ENCODE peak calls at places on chromosomes 12 and 14, in six cellular contexts. M is transverse colon, Z is GM12864, W is DND-41, S is brain microvascular endothelial cell, K is aorta. F is an unnamed sample.

GRCh38 chr12:126353604-126354003 is 1288.4 kb downstream of the AACS start:
- DNase-seq in M (no peak), Z (no peak), W (no peak), S (no peak), K (no peak), F (no peak)

GRCh38 chr14:102484316-102484715 is 25.3 kb downstream of the ANKRD9 start:
- DNase-seq in M (no peak), Z (no peak), W (no peak), S (no peak), K (peak), F (no peak)

GRCh38 chr12:46385439-46385838 is 12.9 kb upstream of the SLC38A2 start:
- DNase-seq in M (no peak), Z (no peak), W (no peak), S (no peak), K (no peak), F (no peak)

GRCh38 chr12:58871557-58871956 is 48.7 kb downstream of the LRIG3 start:
- DNase-seq in M (no peak), Z (no peak), W (no peak), S (no peak), K (no peak), F (no peak)

GRCh38 chr14:55938249-55938791 is 179.9 kb upstream of the PELI2 start:
- DNase-seq in M (peak), Z (no peak), W (no peak), S (no peak), K (no peak), F (no peak)

GRCh38 chr14:25006961-25007795 is 42.8 kb downstream of the STXBP6 start:
- DNase-seq in M (no peak), Z (no peak), W (no peak), S (peak), K (no peak), F (no peak)

GRCh38 chr12:77213316-77213715 is 147.9 kb upstream of the E2F7 start:
- DNase-seq in M (peak), Z (no peak), W (no peak), S (no peak), K (no peak), F (no peak)

GRCh38 chr14:22096511-22096890 is 422.9 kb upstream of the OR4E1 start:
- DNase-seq in M (no peak), Z (no peak), W (peak), S (no peak), K (no peak), F (no peak)

GRCh38 chr14:77616133-77616453 is 344 bp downstream of the SPTLC2 start:
- DNase-seq in M (no peak), Z (no peak), W (peak), S (no peak), K (no peak), F (peak)

GRCh38 chr14:32428875-32429274 is 99.8 kb downstream of the AKAP6 start:
- DNase-seq in M (no peak), Z (no peak), W (no peak), S (no peak), K (no peak), F (no peak)

GRCh38 chr12:71900091-71900490 is 38.6 kb upstream of the TPH2 start:
- DNase-seq in M (no peak), Z (no peak), W (no peak), S (no peak), K (no peak), F (no peak)

GRCh38 chr12:67217647-67218046 is 51.5 kb upstream of the CAND1 start:
- DNase-seq in M (no peak), Z (no peak), W (no peak), S (no peak), K (no peak), F (no peak)

GRCh38 chr12:49987620-49988303 is 15.0 kb downstream of the AQP6 start:
- DNase-seq in M (no peak), Z (no peak), W (no peak), S (no peak), K (no peak), F (no peak)

GRCh38 chr12:62259311-62259992 is 752 bp upstream of the USP15 start:
- DNase-seq in M (peak), Z (no peak), W (peak), S (no peak), K (no peak), F (no peak)

GRCh38 chr14:22532345-22533056 is 56.5 kb downstream of the DAD1 start:
- DNase-seq in M (no peak), Z (no peak), W (no peak), S (peak), K (no peak), F (no peak)

GRCh38 chr12:124369055-124369900 is 74.4 kb downstream of the RFLNA start:
- DNase-seq in M (peak), Z (no peak), W (no peak), S (peak), K (peak), F (peak)

GRCh38 chr14:31703056-31703455 is 141.9 kb downstream of the NUBPL start:
- DNase-seq in M (no peak), Z (no peak), W (no peak), S (no peak), K (no peak), F (no peak)

GRCh38 chr12:71475280-71475679 is 35.7 kb downstream of the LGR5 start:
- DNase-seq in M (no peak), Z (no peak), W (no peak), S (no peak), K (no peak), F (peak)

GRCh38 chr14:62691613-62692489 is 353.4 kb downstream of the KCNH5 start:
- DNase-seq in M (no peak), Z (no peak), W (no peak), S (peak), K (no peak), F (no peak)

GRCh38 chr14:97513891-97514290 is 716.7 kb downstream of the VRK1 start:
- DNase-seq in M (no peak), Z (no peak), W (no peak), S (no peak), K (no peak), F (no peak)

GRCh38 chr14:42045393-42045792 is 438.7 kb downstream of the LRFN5 start:
- DNase-seq in M (no peak), Z (no peak), W (no peak), S (no peak), K (no peak), F (no peak)

GRCh38 chr12:30806989-30807694 is 52.4 kb upstream of the CAPRIN2 start:
- DNase-seq in M (no peak), Z (peak), W (peak), S (peak), K (no peak), F (no peak)

GRCh38 chr12:6947615-6948014 is 3.5 kb upstream of the PTPN6 start:
- DNase-seq in M (no peak), Z (no peak), W (no peak), S (no peak), K (peak), F (no peak)

GRCh38 chr12:69633061-69633460 is 22.4 kb upstream of the LRRC10 start:
- DNase-seq in M (no peak), Z (no peak), W (no peak), S (no peak), K (no peak), F (no peak)

GRCh38 chr12:42742691-42743090 is 153.1 kb upstream of the PRICKLE1 start:
- DNase-seq in M (no peak), Z (no peak), W (no peak), S (no peak), K (no peak), F (no peak)

GRCh38 chr14:71739273-71739990 is 192.8 kb upstream of the RGS6 start:
- DNase-seq in M (peak), Z (no peak), W (peak), S (no peak), K (no peak), F (no peak)

GRCh38 chr12:59055204-59055839 is 135.0 kb upstream of the LRIG3 start:
- DNase-seq in M (no peak), Z (no peak), W (no peak), S (peak), K (no peak), F (no peak)

DNA sequence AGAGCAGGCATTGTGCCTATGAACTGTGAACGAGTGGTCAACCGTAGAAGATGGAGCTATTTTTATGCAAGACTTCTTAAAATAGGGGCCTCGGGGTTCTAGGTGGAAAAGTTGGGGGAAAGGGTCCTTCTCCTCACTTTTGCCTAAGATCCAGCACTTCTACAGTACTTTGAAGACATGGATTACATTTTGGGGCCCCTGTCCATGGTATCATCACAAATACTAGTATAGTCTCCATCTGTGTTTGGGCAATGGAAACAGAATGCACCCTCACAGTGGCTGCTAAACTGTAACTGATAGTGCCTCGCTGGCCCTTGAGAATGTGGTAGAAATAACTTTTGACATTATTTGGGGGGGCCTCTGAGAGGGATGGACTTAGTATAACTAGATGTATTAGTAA is 5.5 kb upstream of the CCDC184 start:
- DNase-seq in M (no peak), Z (no peak), W (no peak), S (no peak), K (no peak), F (no peak)
- H3K4me3 ChIP-seq in M (no peak), Z (no peak), W (no peak), S (no peak), K (no peak), F (no peak)

DNA sequence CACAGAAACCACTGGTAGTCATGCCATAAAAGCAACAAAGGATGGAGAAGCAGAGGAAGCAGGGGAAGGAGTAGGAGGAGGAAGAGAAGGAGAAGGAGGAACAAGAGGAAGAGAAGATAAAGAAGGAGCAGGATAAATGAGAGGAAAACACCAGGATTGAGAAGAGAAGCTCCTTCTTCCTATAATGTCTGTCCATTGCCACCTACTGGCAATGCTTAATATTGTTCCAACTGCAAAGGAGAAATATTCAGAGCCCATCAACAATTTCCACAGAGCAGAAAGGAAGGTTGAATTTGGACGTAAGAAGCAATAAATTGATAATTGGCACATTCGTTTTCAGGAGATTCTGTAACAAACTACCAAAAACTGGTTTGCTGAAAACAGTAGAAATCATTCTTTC is 898.4 kb downstream of the SLC16A7 start:
- DNase-seq in M (no peak), Z (no peak), W (no peak), S (peak), K (no peak), F (no peak)
- H3K4me3 ChIP-seq in M (no peak), Z (no peak), W (no peak), S (no peak), K (no peak), F (no peak)

GRCh38 chr12:53343978-53344377 is 7.8 kb upstream of the SP7 start:
- DNase-seq in M (no peak), Z (no peak), W (no peak), S (no peak), K (no peak), F (no peak)

GRCh38 chr12:53343449-53343848 is 7.3 kb upstream of the SP7 start:
- DNase-seq in M (no peak), Z (no peak), W (no peak), S (no peak), K (no peak), F (no peak)

GRCh38 chr12:53344487-53344823 is 8.3 kb upstream of the SP7 start:
- DNase-seq in M (no peak), Z (no peak), W (no peak), S (no peak), K (no peak), F (no peak)

GRCh38 chr12:53344824-53345485 is 8.8 kb upstream of the SP7 start:
- DNase-seq in M (peak), Z (no peak), W (peak), S (peak), K (peak), F (peak)

DNA sequence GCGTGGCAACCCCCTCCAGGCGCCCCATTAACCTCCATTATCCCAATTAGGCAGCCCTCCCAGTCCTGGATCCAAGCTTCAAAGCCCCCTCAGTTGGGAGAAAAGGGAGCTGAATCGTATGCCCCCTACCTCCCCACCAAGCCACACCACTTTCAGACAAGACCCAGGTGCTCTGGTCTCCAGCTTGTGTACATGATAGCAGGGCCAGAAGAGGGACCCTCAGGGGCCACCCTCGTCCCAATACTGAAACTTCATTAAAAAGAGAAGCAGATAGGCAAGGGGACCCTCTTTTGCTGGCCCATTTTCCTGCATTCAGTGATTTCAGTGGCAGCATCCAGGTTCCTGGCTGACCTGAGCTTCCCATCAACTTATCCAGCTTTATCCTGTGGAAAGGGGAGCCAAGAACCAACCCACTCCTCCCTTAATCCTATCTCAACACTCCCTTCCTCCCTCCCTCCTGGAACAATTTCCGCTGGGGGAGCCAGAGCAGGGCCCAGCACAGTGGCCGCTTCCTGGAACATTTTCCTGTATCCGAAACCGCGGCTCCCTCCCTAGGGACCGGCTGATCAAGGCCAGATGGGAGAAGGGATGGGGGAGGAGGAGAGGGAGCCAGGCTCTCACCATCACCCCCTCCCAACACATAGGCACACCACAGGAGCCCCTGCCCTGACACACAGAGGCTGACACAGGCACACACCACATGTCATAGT is 9.5 kb upstream of the SP7 start:
- DNase-seq in M (no peak), Z (no peak), W (no peak), S (peak), K (no peak), F (no peak)
- H3K4me3 ChIP-seq in M (peak), Z (peak), W (no peak), S (peak), K (no peak), F (peak)

DNA sequence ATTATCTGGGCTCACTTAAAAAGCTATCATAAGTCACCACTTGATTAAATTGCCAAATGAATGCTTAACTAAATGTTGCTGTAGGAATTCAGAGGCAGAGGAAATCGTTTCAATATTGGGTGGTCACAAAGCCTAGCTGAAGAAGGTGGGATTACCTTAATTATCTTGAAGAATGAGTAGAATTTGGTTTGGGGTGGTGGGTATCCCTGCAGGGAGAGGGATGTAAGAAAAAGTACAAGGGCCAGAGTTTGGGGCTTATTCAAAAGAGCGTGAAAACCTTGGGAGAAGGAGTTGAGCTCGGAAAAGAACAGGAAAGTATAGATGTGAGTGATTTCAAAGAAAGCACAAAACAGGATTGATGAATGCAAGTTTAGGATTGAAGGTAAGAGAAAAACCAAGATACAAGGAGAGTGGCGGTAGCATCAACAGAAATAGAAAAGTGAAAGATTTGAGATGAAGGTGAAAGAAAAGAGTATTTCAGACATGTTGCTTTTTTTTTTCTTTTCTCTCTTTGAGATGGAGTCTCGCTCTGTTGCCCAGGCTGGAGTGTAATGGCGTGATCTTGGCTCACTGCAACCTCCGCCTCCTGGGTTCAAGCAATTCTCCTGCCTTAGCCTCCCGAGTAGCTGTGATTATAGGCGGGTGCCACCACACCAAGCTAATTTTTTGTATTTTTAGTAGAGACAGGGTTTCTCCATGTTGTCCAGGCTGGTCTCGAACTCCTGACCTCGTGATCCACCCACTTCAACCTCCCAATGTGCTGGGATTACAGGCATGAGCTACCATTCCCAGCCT is 1.7 kb downstream of the BRMS1L start:
- DNase-seq in M (no peak), Z (no peak), W (no peak), S (no peak), K (no peak), F (no peak)
- H3K4me3 ChIP-seq in M (no peak), Z (peak), W (no peak), S (no peak), K (no peak), F (peak)